ENCODE peak calls at places on chromosomes 11 and 22, in nine cellular contexts. X, B, U, P, Y, Z, K, N and R are unnamed samples.

GRCh38 chr11:31795706-31796522 is 15.2 kb downstream of the PAX6 start:
- DNase-seq in K (no peak), U (no peak), Y (no peak), N (no peak), P (no peak), Z (no peak), X (no peak), B (no peak), R (no peak)

GRCh38 chr11:60924110-60924905 is at the start of gene TMEM132A:
- DNase-seq in K (peak), U (peak), B (peak), Z (peak), N (peak), X (peak), P (peak), Y (peak), R (peak)

GRCh38 chr11:75339685-75340409 is 11.6 kb downstream of the ARRB1 start:
- DNase-seq in B (no peak), U (no peak), Y (peak), X (no peak), Z (no peak), N (peak), K (no peak), P (peak), R (no peak)

GRCh38 chr11:114237321-114238280 is 58.6 kb upstream of the NNMT start:
- DNase-seq in X (no peak), P (no peak), N (no peak), K (no peak), U (no peak), Y (no peak), B (no peak), Z (peak), R (no peak)

GRCh38 chr11:22244986-22245592 is 52.2 kb downstream of the ANO5 start:
- DNase-seq in P (no peak), U (peak), X (no peak), N (no peak), K (no peak), Y (peak), B (no peak), Z (peak), R (peak)

GRCh38 chr22:24542641-24543040 is 12.3 kb downstream of the GUCD1 start:
- DNase-seq in Y (no peak), N (peak), Z (no peak), B (no peak), U (no peak), P (no peak), X (peak), K (no peak), R (no peak)

GRCh38 chr22:23237201-23237798 is 57.0 kb downstream of the BCR start:
- DNase-seq in B (no peak), X (no peak), Z (peak), U (no peak), N (peak), P (no peak), K (no peak), Y (peak), R (peak)

GRCh38 chr22:27836181-27836580 is 34.6 kb upstream of the MN1 start:
- DNase-seq in X (no peak), N (no peak), P (no peak), U (no peak), Z (no peak), Y (no peak), K (no peak), B (no peak), R (no peak)

GRCh38 chr11:4821021-4821420 is at the start of gene OR51F2:
- DNase-seq in U (no peak), Y (no peak), Z (no peak), X (no peak), N (no peak), P (no peak), B (no peak), K (no peak), R (no peak)

GRCh38 chr22:42353883-42354727 is 78.1 kb downstream of the NFAM1 start:
- DNase-seq in K (peak), X (no peak), P (no peak), B (no peak), Y (peak), N (no peak), U (no peak), Z (peak), R (peak)

GRCh38 chr11:102836290-102836875 is 7.0 kb downstream of the MMP3 start:
- DNase-seq in P (no peak), N (no peak), U (no peak), K (peak), Y (no peak), Z (peak), B (no peak), X (no peak), R (no peak)

GRCh38 chr22:29457730-29458129 is 19.3 kb downstream of the RFPL1 start:
- DNase-seq in Y (peak), Z (peak), K (peak), P (peak), N (no peak), X (no peak), B (no peak), U (peak), R (peak)

GRCh38 chr11:73330569-73331093 is 22.6 kb downstream of the ARHGEF17 start:
- DNase-seq in X (no peak), K (peak), B (no peak), P (no peak), Z (peak), U (no peak), Y (peak), N (no peak), R (peak)

GRCh38 chr11:7527029-7527428 is 13.2 kb downstream of the PPFIBP2 start:
- DNase-seq in Z (no peak), K (no peak), X (no peak), N (no peak), U (no peak), Y (no peak), B (no peak), P (no peak), R (no peak)

GRCh38 chr22:23682827-23683355 is 7.9 kb upstream of the RGL4 start:
- DNase-seq in N (no peak), K (no peak), Y (no peak), P (no peak), Z (no peak), X (no peak), B (no peak), U (no peak), R (no peak)

GRCh38 chr11:88399171-88399570 is 61.6 kb upstream of the CTSC start:
- DNase-seq in U (no peak), Z (no peak), K (no peak), N (no peak), Y (no peak), P (no peak), B (no peak), X (no peak), R (no peak)

GRCh38 chr11:67416416-67417335 is 1.2 kb downstream of the CARNS1 start:
- DNase-seq in K (no peak), B (no peak), P (no peak), Y (no peak), X (no peak), N (no peak), U (no peak), Z (no peak), R (no peak)

GRCh38 chr11:94762208-94762607 is 5.9 kb upstream of the AMOTL1 start:
- DNase-seq in B (no peak), U (peak), X (no peak), K (peak), N (no peak), Y (peak), Z (no peak), P (no peak), R (peak)

GRCh38 chr11:120696597-120696996 is 185.0 kb downstream of the GRIK4 start:
- DNase-seq in Z (no peak), P (no peak), Y (no peak), B (no peak), X (no peak), U (no peak), N (no peak), K (no peak), R (no peak)
- TF ChIP-seq CTCF in Z (no peak), P (no peak), Y (peak), B (no peak), X (no peak), U (no peak), N (no peak), K (peak), R (peak)

GRCh38 chr11:1387961-1388762 is 1.6 kb upstream of the BRSK2 start:
- DNase-seq in Y (no peak), P (no peak), U (no peak), N (no peak), K (no peak), X (peak), B (peak), Z (no peak), R (peak)
- TF ChIP-seq CTCF in Y (no peak), P (no peak), U (no peak), N (no peak), K (peak), X (no peak), B (no peak), Z (no peak), R (peak)

GRCh38 chr11:64206457-64207246 is at the start of gene FERMT3:
- DNase-seq in Y (no peak), U (no peak), P (peak), X (peak), N (peak), Z (no peak), B (no peak), K (no peak), R (no peak)

GRCh38 chr11:64209563-64209843 is 3.0 kb downstream of the FERMT3 start:
- DNase-seq in B (no peak), Y (no peak), X (no peak), N (no peak), Z (no peak), P (no peak), U (no peak), K (no peak), R (no peak)

GRCh38 chr11:64208086-64208795 is 1.7 kb downstream of the FERMT3 start:
- DNase-seq in Y (no peak), U (no peak), Z (no peak), N (no peak), B (no peak), K (no peak), X (peak), P (no peak), R (no peak)

GRCh38 chr11:64208796-64209562 is 2.5 kb downstream of the FERMT3 start:
- DNase-seq in N (no peak), P (no peak), U (no peak), K (no peak), B (no peak), Z (no peak), Y (no peak), X (peak), R (no peak)

DNA sequence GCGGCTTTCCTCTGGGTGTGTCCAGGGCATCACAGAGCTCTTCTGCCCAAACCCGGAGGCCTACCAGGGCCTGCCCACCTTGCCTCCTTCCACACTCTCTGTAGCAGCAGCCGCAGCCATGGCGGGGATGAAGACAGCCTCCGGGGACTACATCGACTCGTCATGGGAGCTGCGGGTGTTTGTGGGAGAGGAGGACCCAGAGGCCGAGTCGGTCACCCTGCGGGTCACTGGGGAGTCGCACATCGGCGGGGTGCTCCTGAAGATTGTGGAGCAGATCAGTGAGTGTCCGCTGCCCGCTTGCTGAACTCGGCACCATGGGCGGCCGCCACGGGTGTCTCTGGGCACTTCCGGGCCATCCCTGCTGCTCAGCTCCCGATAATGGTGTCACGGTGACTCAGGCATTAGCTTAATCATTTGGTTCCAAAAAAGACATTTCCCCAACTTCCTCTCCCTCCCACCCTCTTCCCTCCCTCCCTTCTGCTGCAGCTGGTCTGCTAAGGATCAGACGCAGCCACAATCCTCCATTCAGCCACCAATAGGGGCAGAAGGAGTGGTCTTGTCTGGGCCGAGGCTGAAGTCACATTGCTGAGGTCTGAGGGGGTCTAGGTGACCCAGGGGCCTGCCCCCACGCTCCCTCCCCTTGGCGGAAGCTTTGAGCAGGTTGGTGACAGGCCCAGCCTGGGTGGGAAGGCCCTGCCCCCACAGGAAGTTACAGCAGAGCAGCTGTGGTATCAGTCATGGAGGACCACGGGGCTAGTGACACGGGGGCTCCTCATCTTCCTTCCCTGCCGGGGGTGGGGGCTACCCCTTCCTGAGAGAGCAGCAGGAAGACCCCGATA is 945 bp downstream of the FERMT3 start:
- DNase-seq in P (peak), K (peak), U (no peak), N (peak), Y (peak), B (no peak), X (peak), Z (peak), R (no peak)
- TF ChIP-seq CTCF in P (no peak), K (no peak), U (no peak), N (no peak), Y (no peak), B (no peak), X (no peak), Z (no peak), R (no peak)

GRCh38 chr11:70032470-70032795 is 45.7 kb upstream of the ANO1 start:
- DNase-seq in N (no peak), Z (no peak), Y (no peak), P (peak), X (no peak), U (no peak), B (no peak), K (no peak), R (no peak)

GRCh38 chr11:70033711-70034070 is 44.4 kb upstream of the ANO1 start:
- DNase-seq in Z (no peak), N (no peak), K (no peak), B (no peak), Y (no peak), P (peak), U (no peak), X (no peak), R (no peak)

GRCh38 chr11:70032943-70033710 is 45.0 kb upstream of the ANO1 start:
- DNase-seq in N (no peak), B (no peak), Z (no peak), X (no peak), Y (no peak), K (no peak), P (peak), U (no peak), R (no peak)

GRCh38 chr11:70036971-70037882 is 40.9 kb upstream of the ANO1 start:
- DNase-seq in K (no peak), U (no peak), Y (no peak), Z (no peak), N (no peak), B (no peak), X (no peak), P (peak), R (no peak)

GRCh38 chr11:70034740-70035365 is 43.3 kb upstream of the ANO1 start:
- DNase-seq in N (no peak), B (no peak), X (peak), Y (no peak), K (no peak), P (peak), U (no peak), Z (no peak), R (no peak)
- TF ChIP-seq CTCF in N (no peak), B (no peak), X (no peak), Y (no peak), K (no peak), P (no peak), U (no peak), Z (no peak), R (no peak)

DNA sequence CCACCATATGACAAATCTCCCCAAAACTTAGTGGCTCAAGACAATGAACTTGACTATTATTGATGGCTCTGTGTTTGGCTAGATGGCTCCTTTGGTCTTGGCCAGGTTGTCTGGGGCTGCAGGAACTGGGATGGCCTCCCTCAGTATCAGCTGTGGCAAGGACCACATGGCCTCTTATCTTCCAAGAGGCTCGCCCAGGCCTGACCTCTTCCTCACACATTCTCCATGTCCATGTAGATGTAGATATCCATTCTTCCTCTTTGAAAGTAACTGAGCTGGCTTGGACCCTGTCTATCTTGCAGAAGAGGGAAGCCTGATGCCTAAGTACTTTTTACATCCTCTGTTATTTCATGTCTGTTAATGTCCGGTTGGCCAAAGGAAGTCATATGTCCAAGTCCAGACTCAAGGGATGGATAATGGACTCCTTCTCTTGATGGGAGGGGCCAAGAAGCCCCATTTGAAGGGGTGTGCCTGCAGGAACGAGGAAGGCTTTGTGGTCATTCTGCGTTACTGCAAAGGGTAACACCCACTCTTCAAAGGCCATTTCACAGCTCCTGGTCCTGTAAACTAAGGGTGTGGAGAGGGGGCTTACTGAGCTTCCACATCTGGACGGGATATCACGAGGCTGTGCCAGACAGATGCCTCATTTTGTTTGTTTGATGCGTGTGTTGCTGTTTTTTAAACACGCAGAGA is 87.1 kb downstream of the GRIK4 start:
- DNase-seq in Z (no peak), P (no peak), K (no peak), N (no peak), Y (no peak), B (no peak), U (no peak), X (no peak), R (no peak)
- TF ChIP-seq CTCF in Z (no peak), P (no peak), K (no peak), N (no peak), Y (no peak), B (no peak), U (no peak), X (no peak), R (no peak)

GRCh38 chr22:38155703-38156102 is 25.9 kb downstream of the PLA2G6 start:
- DNase-seq in X (no peak), N (no peak), U (no peak), Y (no peak), Z (no peak), K (no peak), P (no peak), B (no peak), R (no peak)

GRCh38 chr22:38148252-38148651 is 33.4 kb downstream of the PLA2G6 start:
- DNase-seq in N (no peak), Z (peak), B (no peak), P (no peak), Y (no peak), K (no peak), U (no peak), X (no peak), R (no peak)

DNA sequence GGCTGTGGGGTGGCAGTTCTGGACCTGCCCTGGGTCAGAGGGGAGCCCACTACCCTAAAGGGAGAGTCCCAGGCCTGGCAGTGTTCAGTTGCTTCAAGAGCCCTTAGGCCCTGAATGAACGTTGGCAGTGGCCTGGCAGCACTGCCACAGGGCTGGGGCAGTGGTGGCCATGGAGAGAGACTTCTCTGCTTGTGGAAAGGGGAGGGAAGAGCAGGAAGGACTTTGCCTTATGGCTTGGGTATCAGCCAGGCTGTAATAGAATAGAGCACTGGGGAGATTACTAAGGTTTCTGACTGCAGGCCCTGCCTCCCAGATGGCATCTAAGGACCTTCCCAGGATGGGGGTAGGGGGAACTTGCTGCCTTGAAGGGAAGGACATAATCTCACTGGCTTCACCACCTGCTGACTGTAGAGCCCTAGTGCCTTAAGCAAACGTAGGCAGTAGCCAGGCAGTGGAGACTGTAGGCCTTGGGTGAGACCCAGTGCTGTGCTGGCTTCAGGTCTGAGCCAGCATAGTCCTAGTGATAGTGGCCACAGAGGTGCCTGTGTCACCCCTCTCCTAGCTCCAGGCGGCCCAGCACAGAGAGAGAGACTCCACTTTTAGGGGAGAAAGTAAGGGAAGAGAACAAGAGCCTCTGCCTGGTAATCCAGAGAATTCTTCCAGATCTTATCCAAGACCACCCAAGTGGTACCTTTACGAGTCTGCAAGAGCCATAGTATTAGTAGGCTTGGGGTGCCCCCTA is 27.6 kb downstream of the PLA2G6 start:
- DNase-seq in X (no peak), N (no peak), P (no peak), B (no peak), Z (no peak), U (no peak), K (no peak), Y (no peak), R (peak)
- TF ChIP-seq CTCF in X (no peak), N (no peak), P (no peak), B (no peak), Z (peak), U (no peak), K (no peak), Y (no peak), R (peak)

GRCh38 chr11:61976813-61977475 is 9.5 kb upstream of the FTH1 start:
- DNase-seq in N (no peak), B (no peak), Z (no peak), X (no peak), U (no peak), Y (no peak), K (no peak), P (no peak), R (no peak)

GRCh38 chr11:61973603-61974162 is 6.2 kb upstream of the FTH1 start:
- DNase-seq in Y (no peak), Z (no peak), X (no peak), B (no peak), N (no peak), P (peak), K (no peak), U (no peak), R (peak)

GRCh38 chr11:61976420-61976800 is 9.0 kb upstream of the FTH1 start:
- DNase-seq in Y (no peak), K (no peak), X (no peak), Z (no peak), U (no peak), P (no peak), B (no peak), N (no peak), R (no peak)

GRCh38 chr11:61975638-61976419 is 8.4 kb upstream of the FTH1 start:
- DNase-seq in K (no peak), Y (no peak), B (no peak), X (no peak), U (no peak), P (no peak), Z (no peak), N (no peak), R (no peak)

GRCh38 chr11:61974766-61975631 is 7.6 kb upstream of the FTH1 start:
- DNase-seq in Z (no peak), P (peak), U (no peak), N (no peak), K (no peak), Y (no peak), B (no peak), X (no peak), R (no peak)
- TF ChIP-seq CTCF in Z (no peak), P (no peak), U (no peak), N (no peak), K (no peak), Y (no peak), B (no peak), X (no peak), R (no peak)

GRCh38 chr22:18070041-18070440 is 7.7 kb upstream of the PEX26 start:
- DNase-seq in X (no peak), K (no peak), U (no peak), N (no peak), Z (no peak), Y (no peak), P (no peak), B (no peak), R (no peak)

GRCh38 chr22:18068381-18068988 is 9.3 kb upstream of the PEX26 start:
- DNase-seq in X (no peak), N (peak), B (no peak), P (no peak), Y (no peak), Z (peak), K (peak), U (no peak), R (no peak)

GRCh38 chr22:18068991-18069390 is 8.8 kb upstream of the PEX26 start:
- DNase-seq in N (no peak), X (no peak), P (no peak), Z (no peak), U (no peak), B (no peak), K (no peak), Y (no peak), R (no peak)

GRCh38 chr22:18071968-18072310 is 5.9 kb upstream of the PEX26 start:
- DNase-seq in Y (no peak), Z (no peak), K (no peak), B (no peak), N (no peak), X (no peak), U (no peak), P (no peak), R (no peak)

GRCh38 chr22:18070556-18071306 is 7.1 kb upstream of the PEX26 start:
- DNase-seq in U (no peak), Y (no peak), B (no peak), X (no peak), Z (no peak), P (no peak), K (no peak), N (no peak), R (no peak)
- TF ChIP-seq CTCF in U (no peak), Y (peak), B (peak), X (no peak), Z (peak), P (peak), K (peak), N (no peak), R (peak)